ENCODE peak calls at places on chromosomes 7 and 10, in four cellular contexts. One of them, this sample, is unnamed.

GRCh38 chr7:36746347-36746746 is 22.1 kb upstream of the AOAH start:
- DNase-seq in GM04503: no peak
- DNase-seq in astrocyte: peak
- DNase-seq in activated T-cell treated with anti-CD3 and anti-CD28 coated beads for 48 hours: no peak
- DNase-seq in this sample: no peak

GRCh38 chr10:22308390-22308789 is 7.8 kb upstream of the COMMD3 start:
- DNase-seq in GM04503: no peak
- DNase-seq in astrocyte: peak
- DNase-seq in activated T-cell treated with anti-CD3 and anti-CD28 coated beads for 48 hours: no peak
- DNase-seq in this sample: no peak

GRCh38 chr10:99403674-99404073 is 26.8 kb downstream of the GOT1 start:
- DNase-seq in GM04503: no peak
- DNase-seq in astrocyte: no peak
- DNase-seq in activated T-cell treated with anti-CD3 and anti-CD28 coated beads for 48 hours: no peak
- DNase-seq in this sample: no peak

GRCh38 chr7:116876664-116877442 is 14.5 kb downstream of the CAPZA2 start:
- DNase-seq in GM04503: no peak
- DNase-seq in astrocyte: peak
- DNase-seq in activated T-cell treated with anti-CD3 and anti-CD28 coated beads for 48 hours: no peak
- DNase-seq in this sample: no peak

GRCh38 chr7:31095286-31096197 is 43.4 kb downstream of the ADCYAP1R1 start:
- DNase-seq in GM04503: no peak
- DNase-seq in astrocyte: no peak
- DNase-seq in activated T-cell treated with anti-CD3 and anti-CD28 coated beads for 48 hours: no peak
- DNase-seq in this sample: no peak

GRCh38 chr10:87761892-87762291 is 56.1 kb downstream of the ATAD1 start:
- DNase-seq in GM04503: peak
- DNase-seq in astrocyte: peak
- DNase-seq in activated T-cell treated with anti-CD3 and anti-CD28 coated beads for 48 hours: peak
- DNase-seq in this sample: no peak

GRCh38 chr7:116952640-116953371 is 495 bp upstream of the ST7 start:
- DNase-seq in GM04503: no peak
- DNase-seq in astrocyte: no peak
- DNase-seq in activated T-cell treated with anti-CD3 and anti-CD28 coated beads for 48 hours: no peak
- DNase-seq in this sample: peak

GRCh38 chr7:26097837-26098668 is 53.9 kb upstream of the NFE2L3 start:
- DNase-seq in GM04503: no peak
- DNase-seq in astrocyte: no peak
- DNase-seq in activated T-cell treated with anti-CD3 and anti-CD28 coated beads for 48 hours: no peak
- DNase-seq in this sample: no peak

GRCh38 chr10:50025627-50026026 is 37.4 kb downstream of the AGAP6 start:
- DNase-seq in GM04503: no peak
- DNase-seq in astrocyte: no peak
- DNase-seq in activated T-cell treated with anti-CD3 and anti-CD28 coated beads for 48 hours: no peak
- DNase-seq in this sample: no peak

GRCh38 chr7:106058925-106059324 is 53.2 kb downstream of the SYPL1 start:
- DNase-seq in GM04503: no peak
- DNase-seq in astrocyte: no peak
- DNase-seq in activated T-cell treated with anti-CD3 and anti-CD28 coated beads for 48 hours: no peak
- DNase-seq in this sample: no peak

GRCh38 chr10:82394122-82394521 is 519.1 kb downstream of the NRG3 start:
- DNase-seq in GM04503: no peak
- DNase-seq in astrocyte: no peak
- DNase-seq in activated T-cell treated with anti-CD3 and anti-CD28 coated beads for 48 hours: no peak
- DNase-seq in this sample: no peak

GRCh38 chr10:92238586-92239098 is 52.2 kb downstream of the CPEB3 start:
- DNase-seq in GM04503: no peak
- DNase-seq in astrocyte: peak
- DNase-seq in activated T-cell treated with anti-CD3 and anti-CD28 coated beads for 48 hours: no peak
- DNase-seq in this sample: no peak

GRCh38 chr7:129698516-129699418 is 87.2 kb downstream of the NRF1 start:
- DNase-seq in GM04503: no peak
- DNase-seq in astrocyte: no peak
- DNase-seq in activated T-cell treated with anti-CD3 and anti-CD28 coated beads for 48 hours: no peak
- DNase-seq in this sample: no peak

GRCh38 chr10:75230600-75231038 is 5.1 kb downstream of the COMTD1 start:
- DNase-seq in GM04503: peak
- DNase-seq in astrocyte: peak
- DNase-seq in activated T-cell treated with anti-CD3 and anti-CD28 coated beads for 48 hours: peak
- DNase-seq in this sample: peak

GRCh38 chr10:101919026-101919784 is 75.6 kb upstream of the KCNIP2 start:
- DNase-seq in GM04503: no peak
- DNase-seq in astrocyte: no peak
- DNase-seq in activated T-cell treated with anti-CD3 and anti-CD28 coated beads for 48 hours: no peak
- DNase-seq in this sample: no peak

GRCh38 chr10:77609781-77610272 is 27.8 kb downstream of the KCNMA1 start:
- DNase-seq in GM04503: no peak
- DNase-seq in astrocyte: no peak
- DNase-seq in activated T-cell treated with anti-CD3 and anti-CD28 coated beads for 48 hours: no peak
- DNase-seq in this sample: no peak

GRCh38 chr10:51524041-51524440 is 175.4 kb downstream of the CSTF2T start:
- DNase-seq in GM04503: peak
- DNase-seq in astrocyte: no peak
- DNase-seq in activated T-cell treated with anti-CD3 and anti-CD28 coated beads for 48 hours: no peak
- DNase-seq in this sample: no peak

GRCh38 chr10:61961278-61961677 is 59.8 kb downstream of the ARID5B start:
- DNase-seq in GM04503: no peak
- DNase-seq in astrocyte: no peak
- DNase-seq in activated T-cell treated with anti-CD3 and anti-CD28 coated beads for 48 hours: no peak
- DNase-seq in this sample: peak

GRCh38 chr10:28664369-28664740 is 13.0 kb upstream of the BAMBI start:
- DNase-seq in GM04503: no peak
- DNase-seq in astrocyte: peak
- DNase-seq in activated T-cell treated with anti-CD3 and anti-CD28 coated beads for 48 hours: no peak
- DNase-seq in this sample: no peak

GRCh38 chr10:93413252-93413689 is 68.9 kb downstream of the MYOF start:
- DNase-seq in GM04503: no peak
- DNase-seq in astrocyte: no peak
- DNase-seq in activated T-cell treated with anti-CD3 and anti-CD28 coated beads for 48 hours: peak
- DNase-seq in this sample: no peak

GRCh38 chr7:110813986-110814385 is 276.9 kb upstream of the LRRN3 start:
- DNase-seq in GM04503: no peak
- DNase-seq in astrocyte: no peak
- DNase-seq in activated T-cell treated with anti-CD3 and anti-CD28 coated beads for 48 hours: no peak
- DNase-seq in this sample: no peak

GRCh38 chr7:55975944-55976633 is 11.7 kb downstream of the NIPSNAP2 start:
- DNase-seq in GM04503: no peak
- DNase-seq in astrocyte: no peak
- DNase-seq in activated T-cell treated with anti-CD3 and anti-CD28 coated beads for 48 hours: no peak
- DNase-seq in this sample: no peak

GRCh38 chr7:81669476-81670105 is 100.3 kb downstream of the HGF start:
- DNase-seq in GM04503: no peak
- DNase-seq in astrocyte: no peak
- DNase-seq in activated T-cell treated with anti-CD3 and anti-CD28 coated beads for 48 hours: no peak
- DNase-seq in this sample: no peak

GRCh38 chr7:94276797-94277196 is 117.9 kb upstream of the COL1A2 start:
- DNase-seq in GM04503: no peak
- DNase-seq in astrocyte: no peak
- DNase-seq in activated T-cell treated with anti-CD3 and anti-CD28 coated beads for 48 hours: no peak
- DNase-seq in this sample: no peak

GRCh38 chr7:12635830-12636229 is 51.6 kb upstream of the ARL4A start:
- DNase-seq in GM04503: no peak
- DNase-seq in astrocyte: no peak
- DNase-seq in activated T-cell treated with anti-CD3 and anti-CD28 coated beads for 48 hours: no peak
- DNase-seq in this sample: no peak

GRCh38 chr7:49643321-49643720 is 130.1 kb upstream of the VWC2 start:
- DNase-seq in GM04503: no peak
- DNase-seq in astrocyte: no peak
- DNase-seq in activated T-cell treated with anti-CD3 and anti-CD28 coated beads for 48 hours: no peak
- DNase-seq in this sample: no peak

GRCh38 chr7:67738958-67739357 is 742.3 kb downstream of the TYW1 start:
- DNase-seq in GM04503: no peak
- DNase-seq in astrocyte: no peak
- DNase-seq in activated T-cell treated with anti-CD3 and anti-CD28 coated beads for 48 hours: no peak
- DNase-seq in this sample: no peak

GRCh38 chr10:94461503-94461902 is 59.2 kb downstream of the TBC1D12 start:
- DNase-seq in GM04503: no peak
- DNase-seq in astrocyte: no peak
- DNase-seq in activated T-cell treated with anti-CD3 and anti-CD28 coated beads for 48 hours: no peak
- DNase-seq in this sample: no peak

GRCh38 chr10:49740346-49741107 is 21.6 kb downstream of the OGDHL start:
- DNase-seq in GM04503: no peak
- DNase-seq in astrocyte: no peak
- DNase-seq in activated T-cell treated with anti-CD3 and anti-CD28 coated beads for 48 hours: no peak
- DNase-seq in this sample: no peak